ENCODE peak calls at places on chromosome 13, in seven cellular contexts. N is bronchial epithelial cell, Q is fibroblast of lung, J is NB4, U is lower leg skin, X is left lung, T is HepG2. E is an unnamed sample.

GRCh38 chr13:55577082-55577846 is 1563.5 kb upstream of the PRR20A start:
- DNase-seq in J (no peak), N (no peak), Q (no peak), X (no peak), U (no peak), T (no peak), E (no peak)

GRCh38 chr13:29702912-29703351 is 107.4 kb upstream of the SLC7A1 start:
- DNase-seq in Q (peak), J (peak), U (peak), N (peak), T (no peak), X (no peak), E (peak)

GRCh38 chr13:33554919-33555791 is 262.8 kb upstream of the RFC3 start:
- DNase-seq in X (no peak), T (no peak), J (no peak), N (no peak), U (no peak), Q (no peak), E (peak)

GRCh38 chr13:37187110-37187509 is 81.6 kb upstream of the CSNK1A1L start:
- DNase-seq in Q (peak), N (no peak), U (no peak), T (no peak), X (no peak), J (no peak), E (peak)

GRCh38 chr13:94054159-94054558 is 425.3 kb downstream of the DCT start:
- DNase-seq in N (no peak), Q (no peak), J (no peak), U (no peak), T (no peak), X (peak), E (no peak)

GRCh38 chr13:93861818-93862217 is 617.7 kb downstream of the DCT start:
- DNase-seq in T (no peak), J (no peak), X (no peak), N (peak), U (no peak), Q (peak), E (peak)

GRCh38 chr13:93151277-93151676 is 75.3 kb upstream of the GPC6 start:
- DNase-seq in T (no peak), J (peak), N (peak), X (no peak), U (no peak), Q (peak), E (peak)

GRCh38 chr13:19596960-19597361 is 35.6 kb upstream of the TPTE2 start:
- DNase-seq in X (no peak), J (peak), T (peak), U (peak), Q (peak), N (peak), E (peak)

GRCh38 chr13:101449971-101450748 is 2.3 kb upstream of the ITGBL1 start:
- DNase-seq in T (no peak), N (peak), Q (peak), X (no peak), U (no peak), J (no peak), E (peak)

GRCh38 chr13:30158774-30159445 is 148.4 kb downstream of the KATNAL1 start:
- DNase-seq in T (no peak), J (peak), Q (peak), U (no peak), N (no peak), X (no peak), E (peak)

GRCh38 chr13:19060311-19061002 is 121.2 kb downstream of the TUBA3C start:
- DNase-seq in U (peak), T (no peak), N (no peak), Q (no peak), X (peak), J (no peak), E (no peak)

GRCh38 chr13:48564046-48564445 is 31.2 kb upstream of the RCBTB2 start:
- DNase-seq in Q (no peak), J (no peak), N (peak), U (no peak), X (no peak), T (no peak), E (peak)

GRCh38 chr13:46914341-46914740 is 17.5 kb upstream of the HTR2A start:
- DNase-seq in Q (no peak), T (no peak), N (no peak), J (no peak), X (no peak), U (no peak), E (no peak)

GRCh38 chr13:23467048-23467931 is 33.8 kb upstream of the SACS start:
- DNase-seq in J (no peak), Q (no peak), N (no peak), U (no peak), T (no peak), X (no peak), E (peak)
- TF ChIP-seq CTCF in J (no peak), Q (no peak), N (no peak), U (no peak), T (no peak), X (no peak), E (no peak)

GRCh38 chr13:65540064-65540635 is 1690.0 kb downstream of the PCDH9 start:
- DNase-seq in X (no peak), U (no peak), J (no peak), Q (peak), N (no peak), T (no peak), E (no peak)
- H3K4me3 ChIP-seq in X (no peak), U (no peak), J (no peak), Q (no peak), N (no peak), T (no peak), E (no peak)

GRCh38 chr13:60170414-60170813 is 6.7 kb upstream of the DIAPH3 start:
- DNase-seq in Q (no peak), U (no peak), N (no peak), T (no peak), J (peak), X (no peak), E (peak)

GRCh38 chr13:60165391-60166099 is 1.8 kb upstream of the DIAPH3 start:
- DNase-seq in X (no peak), N (no peak), Q (peak), T (no peak), J (no peak), U (no peak), E (no peak)

GRCh38 chr13:60167121-60167520 is 3.4 kb upstream of the DIAPH3 start:
- DNase-seq in T (no peak), X (no peak), N (no peak), U (no peak), J (no peak), Q (no peak), E (no peak)

GRCh38 chr13:60174113-60174512 is 10.4 kb upstream of the DIAPH3 start:
- DNase-seq in Q (no peak), N (no peak), T (no peak), J (no peak), X (no peak), U (no peak), E (no peak)

DNA sequence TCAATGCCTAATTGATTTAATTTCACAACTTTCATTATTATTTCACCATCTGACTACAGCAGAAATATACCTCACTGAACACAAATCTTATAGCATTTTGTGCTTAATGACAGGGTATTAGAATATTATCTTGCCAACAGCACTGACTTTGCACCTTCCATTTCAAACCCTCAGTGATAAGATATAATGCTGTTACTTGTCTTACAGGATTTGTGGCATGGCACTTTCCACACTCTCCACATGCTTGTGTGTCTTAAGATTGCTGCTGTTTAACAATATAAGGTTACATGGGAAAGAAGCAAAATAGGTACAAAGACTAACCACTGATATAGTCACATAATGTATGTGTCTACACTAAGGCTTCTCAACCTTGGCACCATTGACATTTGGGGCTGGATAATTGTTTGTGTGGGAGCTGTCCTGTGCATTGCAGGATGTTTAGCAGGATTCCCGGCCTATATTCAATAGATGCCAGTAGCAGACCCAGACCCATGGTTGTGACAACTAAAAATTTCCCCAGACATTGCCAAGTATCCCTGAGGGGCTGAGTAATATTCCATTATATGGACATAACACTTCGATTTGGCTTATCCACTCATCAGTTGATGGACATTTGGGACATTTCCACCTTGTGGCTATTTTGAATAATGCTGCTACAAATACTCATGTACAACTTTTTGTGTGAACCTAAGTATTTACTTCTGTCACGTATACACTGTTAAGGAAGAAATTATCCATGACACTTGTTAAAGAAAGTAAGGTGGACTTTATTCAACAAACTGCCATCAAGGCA is 5.7 kb upstream of the DIAPH3 start:
- DNase-seq in X (no peak), Q (no peak), T (no peak), N (no peak), U (no peak), J (no peak), E (no peak)
- TF ChIP-seq CTCF in X (no peak), Q (no peak), T (no peak), N (no peak), U (no peak), J (no peak), E (peak)

GRCh38 chr13:40961826-40962225 is 57.3 kb downstream of the ELF1 start:
- DNase-seq in X (no peak), Q (no peak), T (no peak), U (no peak), N (no peak), J (peak), E (no peak)
- H3K4me3 ChIP-seq in X (no peak), Q (no peak), T (no peak), U (no peak), N (no peak), J (peak), E (no peak)

DNA sequence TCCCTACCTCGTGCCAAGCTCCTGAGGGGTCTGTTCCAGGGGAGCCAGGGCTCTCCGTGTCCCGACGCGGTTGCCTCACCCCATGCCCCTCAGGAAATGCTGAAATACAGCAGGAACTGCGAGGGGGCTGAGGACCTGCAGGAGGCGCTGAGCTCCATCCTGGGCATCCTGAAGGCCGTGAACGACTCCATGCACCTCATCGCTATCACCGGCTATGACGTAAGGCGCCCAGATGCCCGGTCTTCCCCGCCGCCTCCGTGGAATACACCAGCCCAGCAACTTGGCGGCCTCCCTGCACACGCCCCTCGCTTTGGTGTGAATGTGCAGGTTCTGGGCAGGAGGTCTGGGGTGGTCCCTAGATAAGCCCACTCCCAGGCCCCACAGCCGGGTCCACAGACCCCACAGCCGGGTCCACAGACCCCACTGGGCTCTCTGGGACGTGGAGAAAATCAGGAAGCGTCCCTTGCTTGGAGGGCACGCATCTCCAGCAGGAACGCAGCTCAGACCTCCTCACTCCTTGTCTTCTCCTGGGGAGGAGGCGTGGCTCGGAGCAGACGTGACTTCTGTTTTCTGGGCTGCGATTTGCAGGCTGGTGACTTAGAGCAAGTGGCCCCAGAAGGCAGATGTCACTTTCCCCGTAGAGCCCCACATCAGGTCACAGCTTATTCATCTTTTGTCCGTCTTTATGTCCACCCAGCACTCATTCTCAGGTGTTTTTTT is 19.4 kb upstream of the F7 start:
- DNase-seq in U (no peak), N (no peak), J (no peak), T (no peak), X (peak), Q (no peak), E (no peak)
- TF ChIP-seq CTCF in U (no peak), N (no peak), J (peak), T (peak), X (no peak), Q (no peak), E (peak)

DNA sequence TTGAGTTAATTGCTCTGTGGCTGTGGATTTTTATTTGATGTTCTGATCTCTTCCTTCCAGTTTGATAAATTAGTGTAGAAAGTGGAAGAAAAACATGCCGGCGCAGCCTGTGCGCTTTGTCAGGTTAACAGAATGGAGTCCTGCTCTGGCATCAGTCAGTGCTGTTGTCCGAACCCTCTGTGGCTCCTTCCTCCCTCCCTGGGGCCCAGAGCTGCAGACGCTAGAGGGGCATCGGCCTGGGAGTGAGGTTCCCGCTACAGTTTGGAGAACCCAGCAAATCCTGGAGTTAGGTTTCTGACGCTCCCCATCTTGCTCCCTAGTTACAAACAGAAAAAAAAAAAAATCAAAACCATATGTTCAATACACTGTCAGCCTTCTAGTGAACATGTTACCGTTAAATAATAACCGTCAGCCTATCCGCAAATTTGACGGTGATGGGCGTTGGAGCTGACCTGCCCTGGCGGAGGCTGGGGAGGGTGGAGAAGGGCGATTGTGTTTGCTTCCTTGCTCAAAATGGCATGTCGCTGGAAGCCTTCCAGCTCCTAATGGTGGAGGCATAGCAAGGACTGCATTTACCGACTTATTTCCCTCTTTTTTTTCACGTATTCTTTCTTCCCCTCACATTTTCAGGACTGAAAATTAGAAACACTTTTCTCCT is 13.5 kb downstream of the MBNL2 start:
- DNase-seq in N (no peak), Q (no peak), T (no peak), X (no peak), J (no peak), U (no peak), E (no peak)
- H3K4me3 ChIP-seq in N (no peak), Q (no peak), T (no peak), X (no peak), J (no peak), U (no peak), E (no peak)